ENCODE peak calls at places on chromosomes 1 and 21, in eight cellular contexts. C is renal cortical epithelial cell; Y is anterior cingulate cortex; V is osteocyte; H is GM12865; G is substantia nigra; A is stimulated activated CD8-positive, alpha-beta memory T cell treated with anti-CD3 and anti-CD28 coated beads, Interleukin-15, amount 100 ng/mL, for 4 hours; N is Daoy. Q is an unnamed sample.

GRCh38 chr1:17465186-17465585 is 25.7 kb upstream of the RCC2 start:
- DNase-seq in C (no peak), Y (no peak), V (no peak), H (no peak), G (no peak), A (no peak), N (no peak), Q (no peak)

GRCh38 chr1:51328279-51328678 is 2.1 kb downstream of the TTC39A start:
- DNase-seq in C (no peak), Y (no peak), V (no peak), H (no peak), G (no peak), A (no peak), N (no peak), Q (no peak)

GRCh38 chr1:9406111-9406510 is 113.4 kb downstream of the SPSB1 start:
- DNase-seq in C (no peak), Y (no peak), V (no peak), H (no peak), G (no peak), A (no peak), N (no peak), Q (no peak)

GRCh38 chr1:112141923-112142322 is 152.5 kb upstream of the KCND3 start:
- DNase-seq in C (no peak), Y (no peak), V (no peak), H (no peak), G (no peak), A (no peak), N (no peak), Q (no peak)

GRCh38 chr1:66760506-66760905 is 8.2 kb downstream of the DYNLT5 start:
- DNase-seq in C (no peak), Y (no peak), V (no peak), H (no peak), G (no peak), A (no peak), N (no peak), Q (no peak)

GRCh38 chr1:230768903-230769570 is 21.8 kb downstream of the CAPN9 start:
- DNase-seq in C (peak; percentile 55), Y (no peak), V (no peak), H (no peak), G (no peak), A (no peak), N (no peak), Q (no peak)

GRCh38 chr1:215056584-215056983 is 26.0 kb upstream of the KCNK2 start:
- DNase-seq in C (no peak), Y (no peak), V (no peak), H (no peak), G (no peak), A (no peak), N (peak; percentile 41), Q (no peak)

GRCh38 chr1:92820024-92820423 is 11.8 kb upstream of the RPL5 start:
- DNase-seq in C (no peak), Y (no peak), V (no peak), H (no peak), G (no peak), A (no peak), N (no peak), Q (no peak)

GRCh38 chr1:187041104-187041503 is 212.4 kb downstream of the PLA2G4A start:
- DNase-seq in C (no peak), Y (no peak), V (no peak), H (no peak), G (no peak), A (no peak), N (no peak), Q (no peak)

GRCh38 chr1:24421502-24421901 is 5.9 kb downstream of the NIPAL3 start:
- DNase-seq in C (no peak), Y (no peak), V (no peak), H (no peak), G (no peak), A (no peak), N (no peak), Q (no peak)

GRCh38 chr1:170339565-170339964 is 192.4 kb upstream of the GORAB start:
- DNase-seq in C (no peak), Y (no peak), V (no peak), H (no peak), G (no peak), A (no peak), N (no peak), Q (no peak)

GRCh38 chr1:10308001-10308400 is 90.9 kb upstream of the PGD start:
- DNase-seq in C (peak; percentile 27), Y (no peak), V (no peak), H (no peak), G (no peak), A (no peak), N (no peak), Q (no peak)

GRCh38 chr1:229130028-229130668 is 140.8 kb upstream of the RAB4A start:
- DNase-seq in C (no peak), Y (no peak), V (no peak), H (no peak), G (no peak), A (no peak), N (no peak), Q (no peak)

GRCh38 chr1:174789399-174789798 is 210.3 kb upstream of the CACYBP start:
- DNase-seq in C (peak; percentile 85), Y (no peak), V (no peak), H (peak; percentile 74), G (no peak), A (no peak), N (peak; percentile 89), Q (no peak)

GRCh38 chr1:145757420-145757819 is 38.1 kb downstream of the CD160 start:
- DNase-seq in C (peak; percentile 9), Y (no peak), V (no peak), H (no peak), G (no peak), A (no peak), N (no peak), Q (no peak)

GRCh38 chr1:179082308-179083030 is 599 bp downstream of the TOR3A start:
- DNase-seq in C (no peak), Y (no peak), V (no peak), H (peak; percentile 59), G (no peak), A (no peak), N (peak; percentile 47), Q (peak; percentile 77)

GRCh38 chr1:64231153-64231552 is 27.7 kb downstream of the UBE2U start:
- DNase-seq in C (peak; percentile 49), Y (no peak), V (no peak), H (no peak), G (no peak), A (no peak), N (peak; percentile 19), Q (no peak)

GRCh38 chr1:115280073-115280472 is 58.0 kb downstream of the NGF start:
- DNase-seq in C (no peak), Y (no peak), V (no peak), H (no peak), G (no peak), A (no peak), N (peak; percentile 61), Q (no peak)

GRCh38 chr1:40981702-40982448 is 2.4 kb downstream of the CTPS1 start:
- DNase-seq in C (no peak), Y (no peak), V (no peak), H (no peak), G (no peak), A (no peak), N (no peak), Q (peak; percentile 88)

GRCh38 chr1:84382127-84382526 is 16.2 kb upstream of the DNASE2B start:
- DNase-seq in C (peak; percentile 46), Y (no peak), V (no peak), H (no peak), G (no peak), A (no peak), N (no peak), Q (no peak)

GRCh38 chr1:239914827-239915231 is 176.9 kb upstream of the FMN2 start:
- DNase-seq in C (peak; percentile 84), Y (no peak), V (no peak), H (no peak), G (no peak), A (no peak), N (peak; percentile 71), Q (no peak)

GRCh38 chr1:200966934-200967333 is 56.6 kb downstream of the KIF21B start:
- DNase-seq in C (no peak), Y (no peak), V (no peak), H (no peak), G (no peak), A (no peak), N (no peak), Q (no peak)

GRCh38 chr1:203428981-203429599 is 46.5 kb upstream of the PRELP start:
- DNase-seq in C (no peak), Y (no peak), V (no peak), H (peak; percentile 87), G (no peak), A (no peak), N (peak; percentile 41), Q (no peak)

GRCh38 chr1:72483958-72484357 is 201.6 kb upstream of the NEGR1 start:
- DNase-seq in C (no peak), Y (no peak), V (no peak), H (no peak), G (no peak), A (no peak), N (no peak), Q (no peak)

GRCh38 chr21:44408226-44408625 is 47.1 kb upstream of the LRRC3 start:
- DNase-seq in C (no peak), Y (no peak), V (no peak), H (no peak), G (no peak), A (no peak), N (no peak), Q (no peak)

GRCh38 chr1:205578780-205579571 is 52.8 kb downstream of the ELK4 start:
- DNase-seq in C (peak; percentile 62), Y (no peak), V (no peak), H (no peak), G (no peak), A (no peak), N (no peak), Q (peak; percentile 52)

GRCh38 chr21:25911730-25912401 is 177.1 kb downstream of the GABPA start:
- DNase-seq in C (no peak), Y (peak; percentile 72), V (no peak), H (no peak), G (no peak), A (no peak), N (no peak), Q (no peak)

GRCh38 chr1:202153284-202153683 is 7.1 kb downstream of the PTPN7 start:
- DNase-seq in C (no peak), Y (no peak), V (no peak), H (no peak), G (no peak), A (no peak), N (no peak), Q (no peak)

GRCh38 chr1:184558691-184559090 is 171.9 kb downstream of the C1orf21 start:
- DNase-seq in C (peak; percentile 6), Y (no peak), V (no peak), H (no peak), G (no peak), A (no peak), N (no peak), Q (no peak)

GRCh38 chr1:155181371-155182051 is 7.9 kb downstream of the TRIM46 start:
- DNase-seq in C (no peak), Y (no peak), V (no peak), H (no peak), G (no peak), A (no peak), N (no peak), Q (peak; percentile 69)

GRCh38 chr21:38092033-38092432 is 164.8 kb upstream of the KCNJ15 start:
- DNase-seq in C (no peak), Y (no peak), V (no peak), H (no peak), G (no peak), A (no peak), N (no peak), Q (no peak)

GRCh38 chr1:148354284-148354869 is 128.7 kb downstream of the PPIAL4G start:
- DNase-seq in C (no peak), Y (no peak), V (no peak), H (no peak), G (no peak), A (no peak), N (no peak), Q (no peak)

GRCh38 chr21:42760977-42761751 is 107.7 kb downstream of the PDE9A start:
- DNase-seq in C (peak; percentile 21), Y (no peak), V (no peak), H (no peak), G (no peak), A (no peak), N (no peak), Q (no peak)

GRCh38 chr1:208868554-208868953 is 624.4 kb upstream of the PLXNA2 start:
- DNase-seq in C (no peak), Y (no peak), V (no peak), H (no peak), G (no peak), A (no peak), N (no peak), Q (no peak)

Q was measured in coronary artery.